ENCODE peak calls at places on chromosomes 12 and 14, in ten cellular contexts. H is stomach, G is K562, T is HepG2, K is HCT116, Q is endothelial cell of umbilical vein, W is sigmoid colon, P is upper lobe of left lung, J is suprapubic skin, C is H1. B is an unnamed sample.

GRCh38 chr12:120069278-120069677 is 47.3 kb downstream of the RAB35 start:
- DNase-seq in H (no peak), T (no peak), G (no peak), Q (no peak), J (no peak), K (no peak), W (no peak), C (no peak), P (no peak), B (no peak)

GRCh38 chr14:26104686-26105085 is 493.1 kb downstream of the NOVA1 start:
- DNase-seq in K (no peak), W (no peak), P (no peak), J (no peak), Q (no peak), G (no peak), C (no peak), T (no peak), H (no peak), B (no peak)

GRCh38 chr12:94997726-94998125 is 5.8 kb downstream of the NDUFA12 start:
- DNase-seq in P (no peak), K (no peak), W (no peak), G (no peak), H (no peak), J (no peak), C (no peak), Q (no peak), T (no peak), B (no peak)

GRCh38 chr14:64736271-64737131 is 32.3 kb downstream of the PLEKHG3 start:
- DNase-seq in H (peak; percentile 79), G (peak; percentile 16), C (no peak), P (peak; percentile 38), Q (no peak), W (no peak), J (no peak), K (no peak), T (peak; percentile 43), B (peak; percentile 76)

GRCh38 chr12:93743229-93743998 is 66.2 kb downstream of the CRADD start:
- DNase-seq in C (no peak), H (no peak), W (no peak), Q (no peak), P (no peak), T (no peak), J (no peak), K (no peak), G (no peak), B (no peak)

GRCh38 chr14:53793790-53794560 is 162.7 kb downstream of the BMP4 start:
- DNase-seq in T (peak; percentile 40), C (no peak), G (no peak), W (peak; percentile 69), H (no peak), P (no peak), Q (peak; percentile 21), J (no peak), K (no peak), B (peak; percentile 11)

GRCh38 chr14:65501328-65501727 is 88.8 kb downstream of the FUT8 start:
- DNase-seq in Q (no peak), T (no peak), G (no peak), C (no peak), H (no peak), J (no peak), W (no peak), K (no peak), P (no peak), B (no peak)

GRCh38 chr14:20820063-20820904 is 17.6 kb upstream of the RNASE1 start:
- DNase-seq in G (peak; percentile 41), W (no peak), C (no peak), Q (no peak), K (no peak), J (no peak), T (no peak), H (no peak), P (no peak), B (peak; percentile 18)

GRCh38 chr12:106724934-106725333 is 49.5 kb upstream of the RIC8B start:
- DNase-seq in G (no peak), H (no peak), C (no peak), K (no peak), Q (no peak), J (no peak), W (no peak), P (no peak), T (no peak), B (no peak)

GRCh38 chr12:3540387-3541320 is 49.7 kb downstream of the PRMT8 start:
- DNase-seq in P (peak; percentile 35), Q (no peak), G (no peak), J (no peak), T (no peak), K (no peak), C (no peak), H (no peak), W (no peak), B (no peak)

GRCh38 chr14:96225745-96226151 is 21.1 kb downstream of the BDKRB2 start:
- DNase-seq in W (no peak), P (peak; percentile 34), T (peak; percentile 7), H (no peak), G (no peak), Q (no peak), K (no peak), J (peak; percentile 84), C (peak; percentile 23), B (peak; percentile 76)

GRCh38 chr12:127145929-127146789 is 1120.8 kb upstream of the TMEM132C start:
- DNase-seq in Q (no peak), K (peak; percentile 28), W (peak; percentile 83), C (no peak), H (peak; percentile 69), T (no peak), P (peak; percentile 94), J (peak; percentile 82), G (peak; percentile 94), B (peak; percentile 67)

GRCh38 chr12:32884962-32885361 is 11.6 kb downstream of the PKP2 start:
- DNase-seq in G (no peak), Q (no peak), P (no peak), J (no peak), C (no peak), K (no peak), W (no peak), T (no peak), H (no peak), B (no peak)

GRCh38 chr12:132921685-132922084 is 34.3 kb upstream of the CHFR start:
- DNase-seq in K (peak; percentile 4), G (peak; percentile 36), Q (no peak), C (no peak), J (no peak), P (no peak), W (no peak), H (no peak), T (no peak), B (no peak)

GRCh38 chr12:132922676-132923075 is 33.4 kb downstream of the ZNF605 start:
- DNase-seq in T (no peak), C (no peak), W (no peak), H (no peak), Q (no peak), G (no peak), P (no peak), J (no peak), K (no peak), B (no peak)

GRCh38 chr12:132923356-132923909 is 32.7 kb downstream of the ZNF605 start:
- DNase-seq in Q (no peak), H (no peak), J (no peak), P (no peak), G (no peak), K (no peak), T (no peak), W (no peak), C (no peak), B (no peak)

GRCh38 chr12:132924356-132924755 is 31.8 kb downstream of the ZNF605 start:
- DNase-seq in J (no peak), W (no peak), K (no peak), G (no peak), T (no peak), Q (no peak), C (no peak), P (no peak), H (no peak), B (no peak)

GRCh38 chr12:132918680-132919079 is 31.3 kb upstream of the CHFR start:
- DNase-seq in G (no peak), Q (no peak), W (no peak), C (no peak), K (no peak), J (no peak), P (no peak), H (no peak), T (no peak), B (no peak)
- H3K9me3 ChIP-seq in G (peaks cover 7% of the 10 kb centered on the region), Q (peaks cover 5% of the 10 kb centered on the region), W (peaks cover 41% of the 10 kb centered on the region), C (peaks cover 63% of the 10 kb centered on the region), K (peaks cover 1% of the 10 kb centered on the region), J (peaks cover 74% of the 10 kb centered on the region), P (peaks cover 94% of the 10 kb centered on the region), H (peaks cover 57% of the 10 kb centered on the region), T (peaks cover 100% of the 10 kb centered on the region), B (peaks cover 89% of the 10 kb centered on the region)

GRCh38 chr14:68937790-68938514 is 41.1 kb downstream of the ACTN1 start:
- DNase-seq in H (peak; percentile 76), W (peak; percentile 95), P (peak; percentile 64), G (no peak), J (no peak), C (no peak), K (no peak), Q (peak; percentile 72), T (no peak), B (peak; percentile 80)
- TF ChIP-seq POLR2AphosphoS5 in H (peak; percentile 91), W (peak; percentile 99), P (peak; percentile 36), G (no peak), J (no peak), C (no peak), K (no peak), Q (peak; percentile 29), T (no peak), B (peak; percentile 93)

DNA sequence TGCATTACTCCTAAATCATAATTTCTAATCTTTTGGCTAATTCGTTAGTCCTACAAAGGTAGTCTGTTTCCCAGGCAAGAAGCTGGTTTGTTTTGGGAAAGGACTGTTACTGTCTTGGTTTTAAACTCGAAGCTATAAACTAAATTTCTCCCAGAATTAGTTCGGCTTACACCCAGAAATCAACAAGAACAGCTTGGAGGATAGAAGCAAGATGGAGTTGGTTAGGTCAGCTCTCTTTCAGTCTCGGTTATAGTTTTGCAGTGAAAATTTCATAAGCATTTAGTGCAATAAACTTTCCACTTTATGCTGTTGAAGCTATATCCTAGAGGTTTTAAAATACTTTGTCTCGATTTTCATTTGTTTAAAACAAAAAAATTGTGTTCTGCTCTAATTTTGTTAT is 100.3 kb downstream of the SLCO1A2 start:
- DNase-seq in J (no peak), H (no peak), C (no peak), Q (no peak), G (no peak), T (no peak), W (no peak), P (no peak), K (no peak), B (no peak)
- H3K9me3 ChIP-seq in J (no peaks in the 10 kb centered on the region), H (no peaks in the 10 kb centered on the region), C (no peaks in the 10 kb centered on the region), Q (no peaks in the 10 kb centered on the region), G (no peaks in the 10 kb centered on the region), T (no peaks in the 10 kb centered on the region), W (no peaks in the 10 kb centered on the region), P (no peaks in the 10 kb centered on the region), K (no peaks in the 10 kb centered on the region), B (peaks cover 4% of the 10 kb centered on the region)

DNA sequence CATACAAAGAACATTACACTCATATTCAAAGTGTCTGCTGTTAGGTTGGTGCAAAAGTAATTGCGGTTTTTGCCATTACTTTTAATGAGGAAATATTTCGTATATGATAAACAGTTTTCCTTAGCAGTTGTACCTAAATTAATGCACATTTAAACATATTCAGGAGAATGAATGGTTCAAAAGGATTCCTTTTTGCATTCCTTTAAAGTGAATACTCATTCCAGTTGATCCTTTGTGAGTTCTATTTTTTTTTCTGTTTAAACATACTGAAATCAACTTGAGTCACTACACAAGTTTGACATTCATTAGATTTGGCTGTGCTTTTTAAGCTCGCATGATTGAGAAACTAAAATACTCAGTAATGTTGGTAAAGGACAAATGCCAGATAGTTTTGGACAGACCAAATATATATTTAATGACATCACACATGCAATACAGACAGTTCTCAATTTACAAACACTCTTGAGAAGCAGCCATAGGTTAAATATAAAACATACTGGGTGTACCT is 13.8 kb upstream of the SLC38A2 start:
- DNase-seq in P (no peak), K (no peak), Q (peak; percentile 77), T (peak; percentile 94), W (no peak), C (no peak), J (no peak), H (no peak), G (no peak), B (no peak)
- TF ChIP-seq POLR2AphosphoS5 in P (no peak), K (no peak), Q (no peak), T (no peak), W (no peak), C (no peak), J (no peak), H (peak; percentile 36), G (no peak), B (peak; percentile 11)